ENCODE peak calls at places on chromosomes 4 and X, in six cellular contexts. G is NCI-H1930; Y is fibroblast of mammary gland; F is A172; C is GM12864; K is activated CD8-positive, alpha-beta memory T cell treated with anti-CD3 and anti-CD28 coated beads, Interleukin-2, amount 50 U/mL, for 4 hours. Q is an unnamed sample.

GRCh38 chr4:71303850-71304249 is 35.0 kb upstream of the SLC4A4 start:
- DNase-seq in G (no peak), Y (no peak), F (no peak), C (no peak), K (no peak), Q (no peak)

GRCh38 chrX:18895157-18895952 is 88.6 kb downstream of the PHKA2 start:
- DNase-seq in G (no peak), Y (peak), F (no peak), C (no peak), K (no peak), Q (no peak)

GRCh38 chrX:2521927-2522386 is 21.2 kb upstream of the DHRSX start:
- DNase-seq in G (no peak), Y (no peak), F (no peak), C (peak), K (no peak), Q (no peak)

GRCh38 chr4:84492737-84493091 is 6.4 kb downstream of the NKX6-1 start:
- DNase-seq in G (no peak), Y (no peak), F (no peak), C (no peak), K (no peak), Q (no peak)

GRCh38 chr4:90318208-90318607 is 191.0 kb downstream of the CCSER1 start:
- DNase-seq in G (no peak), Y (peak), F (peak), C (no peak), K (no peak), Q (no peak)

GRCh38 chrX:7828594-7828993 is 14.4 kb upstream of the VCX start:
- DNase-seq in G (no peak), Y (peak), F (peak), C (no peak), K (no peak), Q (no peak)

GRCh38 chr4:10640535-10641159 is 43.9 kb downstream of the CLNK start:
- DNase-seq in G (no peak), Y (no peak), F (no peak), C (no peak), K (no peak), Q (no peak)

GRCh38 chr4:47315346-47315745 is 148.2 kb downstream of the COMMD8 start:
- DNase-seq in G (no peak), Y (peak), F (peak), C (no peak), K (no peak), Q (no peak)

GRCh38 chrX:4263005-4263404 is 549.6 kb upstream of the PRKX start:
- DNase-seq in G (no peak), Y (no peak), F (no peak), C (no peak), K (no peak), Q (peak)

GRCh38 chr4:44425614-44426208 is 22.9 kb downstream of the KCTD8 start:
- DNase-seq in G (no peak), Y (peak), F (peak), C (no peak), K (no peak), Q (peak)

GRCh38 chrX:3950373-3950772 is 236.9 kb upstream of the PRKX start:
- DNase-seq in G (no peak), Y (no peak), F (no peak), C (no peak), K (no peak), Q (peak)

GRCh38 chr4:27397886-27398285 is 537.2 kb downstream of the STIM2 start:
- DNase-seq in G (no peak), Y (peak), F (peak), C (no peak), K (no peak), Q (no peak)

GRCh38 chr4:26173619-26174018 is 147.2 kb upstream of the RBPJ start:
- DNase-seq in G (no peak), Y (no peak), F (no peak), C (no peak), K (no peak), Q (no peak)

GRCh38 chrX:153478746-153479145 is 8.4 kb upstream of the HAUS7 start:
- DNase-seq in G (no peak), Y (no peak), F (no peak), C (no peak), K (no peak), Q (no peak)

GRCh38 chr4:159549092-159549491 is 446.2 kb downstream of the RAPGEF2 start:
- DNase-seq in G (no peak), Y (peak), F (no peak), C (no peak), K (no peak), Q (no peak)

GRCh38 chr4:135277116-135277979 is 1075.8 kb upstream of the PABPC4L start:
- DNase-seq in G (no peak), Y (no peak), F (peak), C (no peak), K (no peak), Q (no peak)

GRCh38 chr4:182863501-182863900 is 53.7 kb downstream of the DCTD start:
- DNase-seq in G (no peak), Y (no peak), F (no peak), C (no peak), K (no peak), Q (no peak)

GRCh38 chr4:34108456-34108855 is 2135.9 kb downstream of the ARAP2 start:
- DNase-seq in G (no peak), Y (peak), F (no peak), C (no peak), K (no peak), Q (no peak)

GRCh38 chrX:13646154-13646549 is 6.8 kb upstream of the TCEANC start:
- DNase-seq in G (peak), Y (peak), F (peak), C (no peak), K (peak), Q (peak)

GRCh38 chrX:24148535-24149345 is 789 bp upstream of the ZFX start:
- DNase-seq in G (no peak), Y (peak), F (peak), C (no peak), K (no peak), Q (peak)

GRCh38 chrX:118603981-118604380 is 108.4 kb downstream of the DOCK11 start:
- DNase-seq in G (peak), Y (peak), F (peak), C (no peak), K (peak), Q (peak)

GRCh38 chr4:112231779-112232713 is at the start of gene AP1AR:
- DNase-seq in G (peak), Y (peak), F (peak), C (peak), K (peak), Q (peak)

GRCh38 chr4:13912966-13913365 is 285.4 kb upstream of the BOD1L1 start:
- DNase-seq in G (no peak), Y (peak), F (no peak), C (no peak), K (no peak), Q (no peak)